ENCODE peak calls at places on chromosomes 7 and 10, in six cellular contexts. E, U, Z, V, I and P are unnamed samples.

GRCh38 chr7:111556977-111557376 is 5.3 kb downstream of the IMMP2L start:
- DNase-seq in E (no peak), U (no peak), Z (no peak), V (no peak), I (no peak), P (no peak)

GRCh38 chr7:50803359-50804337 is 21.0 kb upstream of the GRB10 start:
- DNase-seq in E (no peak), U (no peak), Z (no peak), V (no peak), I (no peak), P (no peak)

GRCh38 chr10:127307338-127307737 is 110.9 kb upstream of the INSYN2A start:
- DNase-seq in E (no peak), U (no peak), Z (no peak), V (no peak), I (no peak), P (no peak)

GRCh38 chr10:129900825-129901224 is 63.2 kb downstream of the EBF3 start:
- DNase-seq in E (no peak), U (no peak), Z (no peak), V (no peak), I (no peak), P (no peak)

GRCh38 chr10:100141446-100142087 is 44.3 kb downstream of the ERLIN1 start:
- DNase-seq in E (no peak), U (no peak), Z (no peak), V (no peak), I (no peak), P (no peak)

GRCh38 chr10:76082956-76083355 is 651.5 kb downstream of the LRMDA start:
- DNase-seq in E (no peak), U (no peak), Z (no peak), V (no peak), I (peak), P (no peak)

GRCh38 chr7:158602905-158603772 is 15.5 kb upstream of the PTPRN2 start:
- DNase-seq in E (no peak), U (no peak), Z (no peak), V (no peak), I (peak), P (no peak)

GRCh38 chr7:157537056-157537455 is 200.3 kb downstream of the DNAJB6 start:
- DNase-seq in E (no peak), U (no peak), Z (no peak), V (no peak), I (no peak), P (no peak)

GRCh38 chr10:92011560-92012214 is 88.1 kb downstream of the BTAF1 start:
- DNase-seq in E (peak), U (no peak), Z (no peak), V (peak), I (peak), P (no peak)

GRCh38 chr10:26067680-26068079 is 133.7 kb downstream of the MYO3A start:
- DNase-seq in E (no peak), U (no peak), Z (no peak), V (no peak), I (no peak), P (no peak)

GRCh38 chr7:11436317-11436716 is 395.7 kb downstream of the THSD7A start:
- DNase-seq in E (no peak), U (no peak), Z (no peak), V (no peak), I (no peak), P (no peak)

GRCh38 chr7:117111532-117111931 is 158.2 kb downstream of the ST7 start:
- DNase-seq in E (no peak), U (no peak), Z (no peak), V (no peak), I (no peak), P (no peak)

GRCh38 chr7:149707448-149707886 is 65.9 kb downstream of the ZNF467 start:
- DNase-seq in E (no peak), U (no peak), Z (no peak), V (no peak), I (peak), P (no peak)

GRCh38 chr7:17774248-17774647 is 166.0 kb downstream of the SNX13 start:
- DNase-seq in E (no peak), U (no peak), Z (no peak), V (peak), I (peak), P (no peak)

GRCh38 chr10:64142395-64142794 is 621.2 kb downstream of the REEP3 start:
- DNase-seq in E (no peak), U (no peak), Z (no peak), V (no peak), I (no peak), P (no peak)

GRCh38 chr7:77182261-77182660 is 17.4 kb downstream of the FGL2 start:
- DNase-seq in E (no peak), U (no peak), Z (no peak), V (no peak), I (no peak), P (no peak)

GRCh38 chr10:17353568-17353967 is 100.8 kb downstream of the ST8SIA6 start:
- DNase-seq in E (no peak), U (no peak), Z (no peak), V (no peak), I (peak), P (no peak)

GRCh38 chr10:279232-279631 is 144.0 kb downstream of the ZMYND11 start:
- DNase-seq in E (no peak), U (no peak), Z (no peak), V (no peak), I (no peak), P (no peak)

GRCh38 chr10:75408512-75408881 is 6.9 kb upstream of the ZNF503 start:
- DNase-seq in E (no peak), U (no peak), Z (no peak), V (no peak), I (no peak), P (no peak)

GRCh38 chr10:117477961-117478670 is 64.4 kb upstream of the EMX2 start:
- DNase-seq in E (no peak), U (no peak), Z (no peak), V (peak), I (peak), P (no peak)

GRCh38 chr10:1882168-1882567 is 144.8 kb upstream of the ADARB2 start:
- DNase-seq in E (no peak), U (no peak), Z (no peak), V (no peak), I (no peak), P (no peak)

GRCh38 chr10:60846173-60846572 is 67.9 kb downstream of the CDK1 start:
- DNase-seq in E (peak), U (no peak), Z (no peak), V (no peak), I (peak), P (no peak)

GRCh38 chr7:926061-927030 is 28.1 kb downstream of the ADAP1 start:
- DNase-seq in E (no peak), U (no peak), Z (peak), V (no peak), I (no peak), P (no peak)